ENCODE peak calls at places on chromosomes 16 and 17, in four cellular contexts. E is stimulated activated CD4-positive, alpha-beta T cell treated with anti-CD3 and anti-CD28 coated beads, Interleukin-1b, Interleukin-23, amount 100 ng/mL, for 24 hours; F is mucosa of descending colon; V is OCI-LY7. M is an unnamed sample.
A peak's percentile ranks its signal among the peaks of the same experiment; 100 is the strongest.

GRCh38 chr17:60455378-60455777 is 33.1 kb downstream of the CHCT1 start:
- DNase-seq in E (no peak), F (no peak), V (no peak), M (no peak)

GRCh38 chr16:615122-615521 is 15.7 kb upstream of the WFIKKN1 start:
- DNase-seq in E (no peak), F (no peak), V (no peak), M (no peak)

GRCh38 chr17:40315678-40316570 is 6.9 kb downstream of the RARA start:
- DNase-seq in E (no peak), F (no peak), V (no peak), M (no peak)

GRCh38 chr16:31451681-31452351 is 7.5 kb upstream of the ARMC5 start:
- DNase-seq in E (no peak), F (peak; percentile 58), V (peak; percentile 46), M (no peak)

GRCh38 chr16:381788-382717 is at the start of gene PGAP6:
- DNase-seq in E (peak; percentile 55), F (peak; percentile 74), V (peak; percentile 83), M (no peak)

GRCh38 chr17:9971991-9972390 is 66.9 kb upstream of the RCVRN start:
- DNase-seq in E (no peak), F (peak; percentile 83), V (no peak), M (no peak)

GRCh38 chr16:2432286-2432685 is 3.0 kb downstream of the CCNF start:
- DNase-seq in E (no peak), F (no peak), V (no peak), M (no peak)

GRCh38 chr16:66988197-66988788 is at the start of gene CES4A:
- DNase-seq in E (no peak), F (no peak), V (no peak), M (no peak)

GRCh38 chr16:22220076-22220453 is 14.0 kb downstream of the EEF2K start:
- DNase-seq in E (no peak), F (peak; percentile 54), V (no peak), M (no peak)

GRCh38 chr16:4892356-4893102 is 44.4 kb downstream of the PPL start:
- DNase-seq in E (no peak), F (no peak), V (no peak), M (no peak)

GRCh38 chr17:73799091-73799490 is 154.8 kb upstream of the SDK2 start:
- DNase-seq in E (no peak), F (no peak), V (no peak), M (no peak)

GRCh38 chr16:89017956-89018604 is 41.1 kb upstream of the CBFA2T3 start:
- DNase-seq in E (no peak), F (no peak), V (no peak), M (no peak)

GRCh38 chr16:921321-921905 is 49.4 kb downstream of the LMF1 start:
- DNase-seq in E (no peak), F (no peak), V (no peak), M (no peak)

GRCh38 chr17:65013613-65014391 is 42.7 kb downstream of the GNA13 start:
- DNase-seq in E (no peak), F (no peak), V (no peak), M (no peak)

GRCh38 chr17:59516451-59516850 is 49.0 kb upstream of the DHX40 start:
- DNase-seq in E (no peak), F (no peak), V (no peak), M (no peak)

GRCh38 chr17:48892940-48893645 is 506 bp downstream of the ATP5MC1 start:
- DNase-seq in E (no peak), F (peak; percentile 38), V (peak; percentile 29), M (no peak)

GRCh38 chr16:76278976-76279375 is 1.8 kb downstream of the CNTNAP4 start:
- DNase-seq in E (no peak), F (no peak), V (peak; percentile 45), M (no peak)

M was measured in SK-N-MC.